ENCODE peak calls at places on chromosomes 11 and 22, in seven cellular contexts. L is COR-L47, E is endodermal cell, S is choroid plexus epithelial cell, K is mesenteric fat pad, X is psoas muscle, P is body of pancreas. J is an unnamed sample.

GRCh38 chr22:48960981-48961655 is 866.6 kb downstream of the BRD1 start:
- DNase-seq in E (peak; percentile 45), S (no peak), K (peak; percentile 72), P (no peak), L (no peak), X (no peak), J (no peak)

GRCh38 chr11:66467756-66468155 is 1.1 kb downstream of the PELI3 start:
- DNase-seq in P (peak; percentile 58), E (no peak), X (no peak), K (no peak), S (no peak), L (peak; percentile 16), J (peak; percentile 75)

GRCh38 chr11:123206671-123207421 is 11.8 kb upstream of the CLMP start:
- DNase-seq in S (no peak), P (no peak), L (no peak), X (no peak), K (no peak), E (peak; percentile 75), J (no peak)

GRCh38 chr11:122197055-122197987 is 81.3 kb upstream of the BLID start:
- DNase-seq in L (no peak), E (no peak), X (peak; percentile 19), P (no peak), K (no peak), S (peak; percentile 96), J (peak; percentile 73)

GRCh38 chr22:27668828-27669797 is 132.4 kb downstream of the MN1 start:
- DNase-seq in L (no peak), K (no peak), P (peak; percentile 22), E (peak; percentile 68), S (peak; percentile 71), X (peak; percentile 88), J (no peak)

GRCh38 chr11:64207247-64208085 is 945 bp downstream of the FERMT3 start:
- DNase-seq in L (no peak), S (peak; percentile 82), E (no peak), X (peak; percentile 81), K (no peak), P (peak; percentile 63), J (peak; percentile 87)

GRCh38 chr22:22705328-22706100 is 61.1 kb downstream of the GGTLC2 start:
- DNase-seq in S (no peak), K (peak; percentile 12), E (no peak), L (no peak), P (no peak), X (no peak), J (no peak)

GRCh38 chr11:125376856-125377255 is 119.2 kb downstream of the FEZ1 start:
- DNase-seq in S (no peak), K (no peak), P (no peak), L (no peak), E (no peak), X (no peak), J (no peak)

GRCh38 chr11:128406365-128406706 is 181.0 kb downstream of the ETS1 start:
- DNase-seq in S (peak; percentile 48), E (peak; percentile 60), K (no peak), L (no peak), X (no peak), P (no peak), J (no peak)

GRCh38 chr22:32761251-32761903 is 40.1 kb upstream of the TIMP3 start:
- DNase-seq in E (no peak), K (no peak), P (no peak), X (peak; percentile 48), S (peak; percentile 58), L (no peak), J (no peak)

GRCh38 chr11:71336996-71337772 is 84.8 kb upstream of the SHANK2 start:
- DNase-seq in K (no peak), X (no peak), S (no peak), P (no peak), L (no peak), E (no peak), J (no peak)

GRCh38 chr22:38953577-38954413 is 3.6 kb upstream of the APOBEC3A start:
- DNase-seq in P (peak; percentile 37), L (no peak), S (no peak), K (no peak), E (no peak), X (no peak), J (no peak)

GRCh38 chr11:74678041-74678440 is 53.2 kb downstream of the CHRDL2 start:
- DNase-seq in L (no peak), P (no peak), S (no peak), E (peak; percentile 31), X (no peak), K (peak; percentile 62), J (no peak)

GRCh38 chr11:112451250-112451649 is 190.6 kb upstream of the PLET1 start:
- DNase-seq in E (no peak), P (no peak), X (no peak), K (no peak), S (no peak), L (no peak), J (no peak)

GRCh38 chr11:72308226-72309073 is 64.5 kb upstream of the PHOX2A start:
- DNase-seq in S (peak; percentile 89), X (no peak), E (no peak), P (peak; percentile 41), K (no peak), L (peak; percentile 98), J (no peak)

GRCh38 chr11:38900156-38900679 is 2302.2 kb upstream of the RAG2 start:
- DNase-seq in E (no peak), K (no peak), L (no peak), S (no peak), P (no peak), X (no peak), J (no peak)

GRCh38 chr22:31451709-31452571 is 37.7 kb downstream of the EIF4ENIF1 start:
- DNase-seq in K (no peak), S (peak; percentile 86), L (peak; percentile 2), X (no peak), E (peak; percentile 48), P (no peak), J (no peak)

GRCh38 chr11:134261626-134262488 is 8.5 kb downstream of the ACAD8 start:
- DNase-seq in K (no peak), L (peak; percentile 43), E (peak; percentile 83), S (peak; percentile 45), X (no peak), P (peak; percentile 27), J (no peak)

GRCh38 chr22:48319321-48320047 is 1508.2 kb downstream of the BRD1 start:
- DNase-seq in E (no peak), X (no peak), S (no peak), P (no peak), L (no peak), K (peak; percentile 80), J (peak; percentile 49)

GRCh38 chr11:32088117-32088941 is 2.5 kb upstream of the RCN1 start:
- DNase-seq in P (peak; percentile 78), E (no peak), S (peak; percentile 95), L (peak; percentile 65), X (no peak), K (no peak), J (peak; percentile 86)

GRCh38 chr11:76880314-76880713 is 19.6 kb downstream of the ACER3 start:
- DNase-seq in P (no peak), S (peak; percentile 29), X (no peak), E (no peak), L (no peak), K (no peak), J (no peak)

GRCh38 chr11:62024975-62025374 is 57.5 kb upstream of the FTH1 start:
- DNase-seq in S (no peak), K (no peak), X (no peak), P (no peak), E (no peak), L (no peak), J (no peak)

GRCh38 chr11:119341222-119342022 is 739 bp upstream of the C1QTNF5 start:
- DNase-seq in L (no peak), K (no peak), S (no peak), P (peak; percentile 46), X (no peak), E (peak; percentile 66), J (no peak)

GRCh38 chr11:103870821-103871309 is 165.6 kb upstream of the DDI1 start:
- DNase-seq in X (peak; percentile 70), P (peak; percentile 39), K (no peak), S (peak; percentile 27), L (no peak), E (no peak), J (peak; percentile 84)

GRCh38 chr22:35868938-35869337 is 151.3 kb downstream of the APOL5 start:
- DNase-seq in P (no peak), X (no peak), E (no peak), S (peak; percentile 40), K (no peak), L (no peak), J (no peak)

GRCh38 chr22:46017166-46017565 is 40.2 kb upstream of the WNT7B start:
- DNase-seq in S (no peak), X (no peak), E (no peak), L (no peak), P (no peak), K (no peak), J (no peak)

GRCh38 chr11:124920870-124921609 is 2.0 kb downstream of the HEPN1 start:
- DNase-seq in E (peak; percentile 93), S (peak; percentile 69), K (no peak), X (peak; percentile 84), P (peak; percentile 70), L (no peak), J (peak; percentile 90)

GRCh38 chr11:77497368-77497767 is 23.5 kb upstream of the PAK1 start:
- DNase-seq in X (no peak), K (no peak), L (no peak), S (no peak), P (no peak), E (no peak), J (no peak)

GRCh38 chr22:28207281-28208030 is 288.4 kb upstream of the PITPNB start:
- DNase-seq in X (no peak), K (no peak), S (peak; percentile 58), E (no peak), P (no peak), L (no peak), J (no peak)

GRCh38 chr11:106305458-106305857 is 228.0 kb downstream of the AASDHPPT start:
- DNase-seq in L (no peak), K (no peak), X (no peak), E (no peak), S (no peak), P (no peak), J (no peak)

GRCh38 chr11:70606951-70607330 is 208.6 kb downstream of the CTTN start:
- DNase-seq in K (no peak), E (no peak), S (no peak), X (peak; percentile 1), P (no peak), L (no peak), J (no peak)

GRCh38 chr11:27902981-27903624 is 202.8 kb upstream of the BDNF start:
- DNase-seq in P (no peak), X (no peak), L (no peak), K (no peak), E (no peak), S (peak; percentile 49), J (no peak)

GRCh38 chr11:114762437-114762836 is 84.1 kb downstream of the NXPE2 start:
- DNase-seq in K (no peak), L (peak; percentile 16), E (peak; percentile 88), S (peak; percentile 79), P (peak; percentile 65), X (peak; percentile 60), J (peak; percentile 86)

GRCh38 chr11:46117842-46118241 is 3.4 kb downstream of the PHF21A start:
- DNase-seq in E (no peak), X (no peak), S (no peak), P (no peak), K (no peak), L (no peak), J (no peak)

GRCh38 chr22:23278883-23279675 is 98.8 kb downstream of the BCR start:
- DNase-seq in P (peak; percentile 92), K (no peak), L (no peak), E (no peak), X (no peak), S (no peak), J (no peak)

GRCh38 chr22:37639070-37639760 is at the start of gene SH3BP1:
- DNase-seq in S (peak; percentile 35), E (peak; percentile 89), L (peak; percentile 26), X (peak; percentile 62), K (no peak), P (peak; percentile 37), J (no peak)